ENCODE peak calls at places on chromosomes 4 and X, in five cellular contexts. D is activated CD8-positive, alpha-beta memory T cell treated with anti-CD3 and anti-CD28 coated beads for 24 hours; V is GM04503; R is HT-29; S is MCF 10A. F is an unnamed sample.

GRCh38 chr4:182808673-182809416 is 108.3 kb downstream of the DCTD start:
- DNase-seq in D (peak), V (no peak), R (no peak), S (peak), F (no peak)

GRCh38 chr4:77710125-77710524 is 104.5 kb downstream of the CXCL13 start:
- DNase-seq in D (no peak), V (no peak), R (no peak), S (no peak), F (no peak)

GRCh38 chr4:158624889-158625478 is 46.7 kb downstream of the C4orf46 start:
- DNase-seq in D (no peak), V (no peak), R (peak), S (peak), F (no peak)

GRCh38 chrX:103716967-103717366 is 6.3 kb downstream of the TMEM31 start:
- DNase-seq in D (no peak), V (peak), R (peak), S (peak), F (no peak)

GRCh38 chr4:159069922-159070321 is 33.0 kb upstream of the RAPGEF2 start:
- DNase-seq in D (no peak), V (peak), R (no peak), S (peak), F (no peak)

GRCh38 chr4:113683143-113683542 is 78.4 kb downstream of the CAMK2D start:
- DNase-seq in D (peak), V (no peak), R (no peak), S (no peak), F (no peak)

GRCh38 chr4:41751325-41752061 is 3.0 kb upstream of the PHOX2B start:
- DNase-seq in D (no peak), V (no peak), R (no peak), S (no peak), F (no peak)

GRCh38 chr4:185825737-185826136 is 13.7 kb upstream of the SORBS2 start:
- DNase-seq in D (no peak), V (no peak), R (peak), S (no peak), F (no peak)

GRCh38 chrX:29728639-29729038 is 486.7 kb upstream of the MAGEB2 start:
- DNase-seq in D (no peak), V (no peak), R (no peak), S (peak), F (no peak)

GRCh38 chr4:153295131-153295755 is 49.2 kb upstream of the MND1 start:
- DNase-seq in D (no peak), V (no peak), R (no peak), S (no peak), F (no peak)

GRCh38 chrX:13836575-13836974 is 19.7 kb upstream of the GPM6B start:
- DNase-seq in D (no peak), V (no peak), R (no peak), S (peak), F (no peak)

GRCh38 chr4:3408793-3409330 is 32.9 kb upstream of the HGFAC start:
- DNase-seq in D (no peak), V (no peak), R (no peak), S (no peak), F (no peak)

GRCh38 chr4:6169239-6169638 is 31.1 kb downstream of the JAKMIP1 start:
- DNase-seq in D (no peak), V (no peak), R (peak), S (no peak), F (no peak)

GRCh38 chrX:154349359-154349935 is 25.0 kb downstream of the FLNA start:
- DNase-seq in D (no peak), V (no peak), R (no peak), S (no peak), F (no peak)

GRCh38 chr4:76420901-76421581 is at the start of gene CCDC158:
- DNase-seq in D (no peak), V (no peak), R (no peak), S (no peak), F (no peak)

GRCh38 chrX:47958943-47959342 is 44.8 kb downstream of the ZNF182 start:
- DNase-seq in D (no peak), V (no peak), R (peak), S (peak), F (no peak)

F was measured in amygdala.